ENCODE peak calls at places on chromosomes 3 and 15, in six cellular contexts. One of them, this sample, is unnamed.

GRCh38 chr15:98289747-98290146 is 329.2 kb downstream of the ARRDC4 start:
- DNase-seq in neural progenitor cell: no peak
- DNase-seq in uterus: no peak
- DNase-seq in PC-3: no peak
- DNase-seq in heart left ventricle: no peak
- DNase-seq in SJSA1: no peak
- DNase-seq in this sample: no peak

GRCh38 chr3:101888653-101889052 is 39.3 kb downstream of the NFKBIZ start:
- DNase-seq in neural progenitor cell: no peak
- DNase-seq in heart left ventricle: no peak
- DNase-seq in PC-3: no peak
- DNase-seq in SJSA1: no peak
- DNase-seq in uterus: peak; percentile 44
- DNase-seq in this sample: no peak

GRCh38 chr15:69081310-69082004 is 67.0 kb downstream of the NOX5 start:
- DNase-seq in uterus: peak; percentile 82
- DNase-seq in heart left ventricle: peak; percentile 83
- DNase-seq in PC-3: no peak
- DNase-seq in SJSA1: no peak
- DNase-seq in neural progenitor cell: no peak
- DNase-seq in this sample: peak; percentile 82

GRCh38 chr3:10855083-10855870 is 39.2 kb downstream of the SLC6A11 start:
- DNase-seq in uterus: no peak
- DNase-seq in PC-3: peak; percentile 8
- DNase-seq in neural progenitor cell: no peak
- DNase-seq in heart left ventricle: no peak
- DNase-seq in SJSA1: no peak
- DNase-seq in this sample: no peak

GRCh38 chr15:56205061-56205876 is 38.4 kb downstream of the RFX7 start:
- DNase-seq in uterus: no peak
- DNase-seq in neural progenitor cell: no peak
- DNase-seq in SJSA1: no peak
- DNase-seq in heart left ventricle: no peak
- DNase-seq in PC-3: no peak
- DNase-seq in this sample: no peak

GRCh38 chr3:27464646-27465045 is 19.5 kb downstream of the SLC4A7 start:
- DNase-seq in SJSA1: no peak
- DNase-seq in uterus: no peak
- DNase-seq in heart left ventricle: no peak
- DNase-seq in PC-3: no peak
- DNase-seq in neural progenitor cell: no peak
- DNase-seq in this sample: no peak

GRCh38 chr3:42172047-42172654 is 81.0 kb downstream of the TRAK1 start:
- DNase-seq in uterus: no peak
- DNase-seq in SJSA1: no peak
- DNase-seq in neural progenitor cell: no peak
- DNase-seq in PC-3: no peak
- DNase-seq in heart left ventricle: no peak
- DNase-seq in this sample: no peak

GRCh38 chr3:49013113-49013737 is 5.2 kb downstream of the DALRD3 start:
- DNase-seq in SJSA1: peak; percentile 36
- DNase-seq in uterus: no peak
- DNase-seq in neural progenitor cell: no peak
- DNase-seq in PC-3: no peak
- DNase-seq in heart left ventricle: no peak
- DNase-seq in this sample: no peak

GRCh38 chr3:105417538-105418289 is 51.0 kb downstream of the ALCAM start:
- DNase-seq in uterus: no peak
- DNase-seq in SJSA1: no peak
- DNase-seq in PC-3: peak; percentile 52
- DNase-seq in neural progenitor cell: no peak
- DNase-seq in heart left ventricle: no peak
- DNase-seq in this sample: no peak

GRCh38 chr15:92510163-92510882 is 116.6 kb downstream of the ST8SIA2 start:
- DNase-seq in SJSA1: no peak
- DNase-seq in PC-3: peak; percentile 5
- DNase-seq in uterus: no peak
- DNase-seq in heart left ventricle: no peak
- DNase-seq in neural progenitor cell: peak; percentile 81
- DNase-seq in this sample: no peak

GRCh38 chr3:138118863-138119766 is 3.7 kb upstream of the DZIP1L start:
- DNase-seq in SJSA1: peak; percentile 66
- DNase-seq in PC-3: peak; percentile 84
- DNase-seq in neural progenitor cell: peak; percentile 77
- DNase-seq in uterus: peak; percentile 74
- DNase-seq in heart left ventricle: no peak
- DNase-seq in this sample: no peak

GRCh38 chr3:130354430-130354829 is 9.0 kb downstream of the COL6A5 start:
- DNase-seq in PC-3: no peak
- DNase-seq in uterus: no peak
- DNase-seq in neural progenitor cell: no peak
- DNase-seq in heart left ventricle: no peak
- DNase-seq in SJSA1: no peak
- DNase-seq in this sample: no peak

GRCh38 chr3:170111147-170111771 is 70.3 kb downstream of the PHC3 start:
- DNase-seq in neural progenitor cell: no peak
- DNase-seq in heart left ventricle: no peak
- DNase-seq in SJSA1: no peak
- DNase-seq in uterus: no peak
- DNase-seq in PC-3: no peak
- DNase-seq in this sample: no peak
- H3K27ac ChIP-seq in neural progenitor cell: no peak overlapping the region
- H3K27ac ChIP-seq in heart left ventricle: no peak overlapping the region
- H3K27ac ChIP-seq in SJSA1: no peak overlapping the region
- H3K27ac ChIP-seq in uterus: no peak overlapping the region
- H3K27ac ChIP-seq in PC-3: no peak overlapping the region
- H3K27ac ChIP-seq in this sample: no peak overlapping the region

GRCh38 chr15:63052961-63053698 is 10.6 kb downstream of the TPM1 start:
- DNase-seq in uterus: peak; percentile 67
- DNase-seq in neural progenitor cell: peak; percentile 53
- DNase-seq in PC-3: no peak
- DNase-seq in SJSA1: peak; percentile 84
- DNase-seq in heart left ventricle: peak; percentile 70
- DNase-seq in this sample: peak; percentile 81
- H3K4me1 ChIP-seq in uterus: peaks cover 34% of the 10 kb centered on the region
- H3K4me1 ChIP-seq in neural progenitor cell: peaks cover 32% of the 10 kb centered on the region
- H3K4me1 ChIP-seq in PC-3: peaks cover 23% of the 10 kb centered on the region
- H3K4me1 ChIP-seq in SJSA1: peaks cover 79% of the 10 kb centered on the region
- H3K4me1 ChIP-seq in heart left ventricle: peaks cover 51% of the 10 kb centered on the region
- H3K4me1 ChIP-seq in this sample: peaks cover 60% of the 10 kb centered on the region

DNA sequence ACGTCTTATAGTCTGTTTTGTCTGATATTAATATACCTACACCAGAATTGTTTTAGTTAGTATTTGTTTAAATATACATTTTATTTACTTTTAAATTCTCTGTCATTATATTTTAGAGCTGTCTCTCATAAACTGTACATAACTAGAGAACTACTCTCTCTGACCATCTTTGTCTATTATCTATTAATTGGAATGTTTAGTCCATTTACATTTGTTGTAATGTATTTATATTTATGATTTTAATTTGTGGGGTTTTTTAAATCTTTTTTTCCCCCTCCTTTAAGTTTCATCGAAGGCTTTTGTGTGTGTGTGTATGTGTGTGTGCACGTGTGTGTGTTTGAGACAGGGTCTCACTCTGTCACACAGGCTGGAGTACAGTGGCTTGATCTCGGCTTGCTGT is 47.1 kb downstream of the ITPR1 start:
- DNase-seq in neural progenitor cell: no peak
- DNase-seq in uterus: no peak
- DNase-seq in PC-3: no peak
- DNase-seq in SJSA1: no peak
- DNase-seq in heart left ventricle: no peak
- DNase-seq in this sample: no peak
- H3K27ac ChIP-seq in neural progenitor cell: no peak overlapping the region
- H3K27ac ChIP-seq in uterus: no peak overlapping the region
- H3K27ac ChIP-seq in PC-3: no peak overlapping the region
- H3K27ac ChIP-seq in SJSA1: no peak overlapping the region
- H3K27ac ChIP-seq in heart left ventricle: no peak overlapping the region
- H3K27ac ChIP-seq in this sample: no peak overlapping the region

GRCh38 chr15:70502576-70502975 is 260.8 kb downstream of the UACA start:
- DNase-seq in heart left ventricle: no peak
- DNase-seq in neural progenitor cell: no peak
- DNase-seq in uterus: no peak
- DNase-seq in PC-3: no peak
- DNase-seq in SJSA1: no peak
- DNase-seq in this sample: no peak

GRCh38 chr15:70503073-70503745 is 260.1 kb downstream of the UACA start:
- DNase-seq in PC-3: no peak
- DNase-seq in uterus: no peak
- DNase-seq in neural progenitor cell: no peak
- DNase-seq in heart left ventricle: no peak
- DNase-seq in SJSA1: no peak
- DNase-seq in this sample: no peak

GRCh38 chr15:70503798-70504304 is 259.5 kb downstream of the UACA start:
- DNase-seq in SJSA1: no peak
- DNase-seq in neural progenitor cell: no peak
- DNase-seq in uterus: no peak
- DNase-seq in PC-3: no peak
- DNase-seq in heart left ventricle: no peak
- DNase-seq in this sample: no peak

GRCh38 chr15:70501121-70501727 is 262.1 kb downstream of the UACA start:
- DNase-seq in PC-3: no peak
- DNase-seq in SJSA1: no peak
- DNase-seq in uterus: no peak
- DNase-seq in neural progenitor cell: no peak
- DNase-seq in heart left ventricle: peak; percentile 44
- DNase-seq in this sample: no peak

DNA sequence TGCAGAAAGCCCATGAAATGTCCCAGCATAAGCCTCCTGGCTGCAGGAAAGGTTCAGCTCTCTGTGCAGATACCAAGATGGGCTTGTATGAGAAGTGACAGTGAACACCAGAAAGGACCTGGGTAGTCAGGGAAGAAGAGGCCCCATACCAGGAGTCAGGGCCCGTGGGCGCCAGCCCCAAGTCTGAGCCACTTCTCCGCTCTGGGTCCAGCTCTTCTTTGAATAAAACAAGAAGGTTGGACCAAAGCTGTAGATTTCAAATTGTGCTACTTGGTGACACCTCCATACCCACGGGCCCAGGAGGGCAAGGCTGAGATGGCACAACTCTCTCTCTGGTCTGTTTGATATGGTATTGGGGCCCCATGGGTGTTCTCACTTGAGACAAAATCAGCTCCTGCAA is 261.5 kb downstream of the UACA start:
- DNase-seq in heart left ventricle: peak; percentile 37
- DNase-seq in PC-3: no peak
- DNase-seq in uterus: no peak
- DNase-seq in SJSA1: no peak
- DNase-seq in neural progenitor cell: no peak
- DNase-seq in this sample: no peak
- H3K4me1 ChIP-seq in heart left ventricle: peaks cover 21% of the 10 kb centered on the region
- H3K4me1 ChIP-seq in PC-3: peaks cover 30% of the 10 kb centered on the region
- H3K4me1 ChIP-seq in uterus: peaks cover 11% of the 10 kb centered on the region
- H3K4me1 ChIP-seq in SJSA1: peaks cover 34% of the 10 kb centered on the region
- H3K4me1 ChIP-seq in neural progenitor cell: peaks cover 13% of the 10 kb centered on the region
- H3K4me1 ChIP-seq in this sample: peaks cover 9% of the 10 kb centered on the region

GRCh38 chr3:24389108-24390090 is 105.3 kb downstream of the THRB start:
- DNase-seq in SJSA1: no peak
- DNase-seq in PC-3: peak; percentile 36
- DNase-seq in heart left ventricle: no peak
- DNase-seq in uterus: no peak
- DNase-seq in neural progenitor cell: peak; percentile 16
- DNase-seq in this sample: no peak
- H3K27ac ChIP-seq in SJSA1: no peak overlapping the region
- H3K27ac ChIP-seq in PC-3: no peak overlapping the region
- H3K27ac ChIP-seq in heart left ventricle: no peak overlapping the region
- H3K27ac ChIP-seq in uterus: peak overlapping the region; percentile 63
- H3K27ac ChIP-seq in neural progenitor cell: no peak overlapping the region
- H3K27ac ChIP-seq in this sample: peak overlapping the region; percentile 74

DNA sequence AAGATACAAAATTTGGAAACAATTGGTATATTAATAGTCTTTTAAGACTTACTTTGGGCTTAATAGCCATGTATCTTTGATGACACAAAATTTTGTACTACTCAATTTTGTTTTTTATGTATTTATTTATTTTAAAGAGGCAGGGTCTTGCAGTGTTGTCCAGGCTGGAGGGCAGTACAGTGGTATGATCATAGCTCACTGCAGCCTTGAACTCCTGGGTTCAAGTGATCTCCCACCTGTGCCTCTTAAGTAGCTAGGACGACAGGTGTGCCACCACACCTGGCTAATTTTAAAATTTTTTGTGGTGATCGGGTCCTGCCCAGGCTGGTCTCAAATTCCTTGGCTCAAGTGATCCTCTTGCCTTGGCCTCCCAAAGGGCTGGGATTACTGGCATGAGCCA is 6.5 kb downstream of the SPRED1 start:
- DNase-seq in neural progenitor cell: no peak
- DNase-seq in PC-3: no peak
- DNase-seq in heart left ventricle: no peak
- DNase-seq in uterus: no peak
- DNase-seq in SJSA1: no peak
- DNase-seq in this sample: no peak
- H3K4me1 ChIP-seq in neural progenitor cell: peaks cover 41% of the 10 kb centered on the region
- H3K4me1 ChIP-seq in PC-3: peaks cover 26% of the 10 kb centered on the region
- H3K4me1 ChIP-seq in heart left ventricle: peaks cover 7% of the 10 kb centered on the region
- H3K4me1 ChIP-seq in uterus: no peaks in the 10 kb centered on the region
- H3K4me1 ChIP-seq in SJSA1: peaks cover 22% of the 10 kb centered on the region
- H3K4me1 ChIP-seq in this sample: peaks cover 9% of the 10 kb centered on the region

GRCh38 chr3:14674841-14675240 is at the start of gene C3orf20:
- DNase-seq in neural progenitor cell: no peak
- DNase-seq in PC-3: no peak
- DNase-seq in uterus: no peak
- DNase-seq in heart left ventricle: no peak
- DNase-seq in SJSA1: no peak
- DNase-seq in this sample: no peak

GRCh38 chr3:14678015-14678503 is 3.1 kb downstream of the C3orf20 start:
- DNase-seq in neural progenitor cell: no peak
- DNase-seq in SJSA1: no peak
- DNase-seq in uterus: no peak
- DNase-seq in PC-3: no peak
- DNase-seq in heart left ventricle: no peak
- DNase-seq in this sample: no peak

GRCh38 chr3:14680115-14680514 is 5.2 kb downstream of the C3orf20 start:
- DNase-seq in heart left ventricle: no peak
- DNase-seq in PC-3: no peak
- DNase-seq in SJSA1: no peak
- DNase-seq in neural progenitor cell: no peak
- DNase-seq in uterus: no peak
- DNase-seq in this sample: no peak

GRCh38 chr3:14680716-14681115 is 5.8 kb downstream of the C3orf20 start:
- DNase-seq in heart left ventricle: no peak
- DNase-seq in neural progenitor cell: no peak
- DNase-seq in uterus: no peak
- DNase-seq in PC-3: peak; percentile 30
- DNase-seq in SJSA1: no peak
- DNase-seq in this sample: no peak

DNA sequence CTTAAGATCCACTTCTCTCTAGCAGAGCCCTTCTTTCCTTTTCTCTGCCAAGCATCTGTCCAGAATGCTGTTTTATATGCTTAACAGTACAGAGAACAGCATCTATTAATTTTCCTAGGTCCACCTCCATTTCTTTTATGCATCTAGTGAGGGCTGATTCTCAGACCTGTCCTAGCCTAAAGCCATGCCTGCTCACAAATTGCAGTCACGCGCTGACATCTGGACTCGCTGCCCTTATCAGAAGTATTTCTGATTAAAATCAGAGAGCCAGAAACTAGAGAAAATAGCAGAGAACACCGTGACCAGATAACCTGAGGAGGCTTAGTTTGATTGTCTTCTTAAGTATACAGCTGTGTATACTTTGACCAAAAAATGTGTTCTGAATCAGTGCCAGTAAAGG is 1.9 kb downstream of the C3orf20 start:
- DNase-seq in PC-3: no peak
- DNase-seq in SJSA1: no peak
- DNase-seq in neural progenitor cell: no peak
- DNase-seq in uterus: no peak
- DNase-seq in heart left ventricle: no peak
- DNase-seq in this sample: no peak
- H3K27ac ChIP-seq in PC-3: no peak overlapping the region
- H3K27ac ChIP-seq in SJSA1: no peak overlapping the region
- H3K27ac ChIP-seq in neural progenitor cell: no peak overlapping the region
- H3K27ac ChIP-seq in uterus: no peak overlapping the region
- H3K27ac ChIP-seq in heart left ventricle: no peak overlapping the region
- H3K27ac ChIP-seq in this sample: no peak overlapping the region

GRCh38 chr3:108830991-108831390 is 8.4 kb downstream of the TRAT1 start:
- DNase-seq in PC-3: no peak
- DNase-seq in uterus: no peak
- DNase-seq in heart left ventricle: no peak
- DNase-seq in SJSA1: no peak
- DNase-seq in neural progenitor cell: peak; percentile 57
- DNase-seq in this sample: no peak
- H3K4me1 ChIP-seq in PC-3: no peaks in the 10 kb centered on the region
- H3K4me1 ChIP-seq in uterus: no peaks in the 10 kb centered on the region
- H3K4me1 ChIP-seq in heart left ventricle: no peaks in the 10 kb centered on the region
- H3K4me1 ChIP-seq in SJSA1: no peaks in the 10 kb centered on the region
- H3K4me1 ChIP-seq in neural progenitor cell: no peaks in the 10 kb centered on the region
- H3K4me1 ChIP-seq in this sample: no peaks in the 10 kb centered on the region

This sample was measured in kidney.